ENCODE peak calls at places on chromosomes 11 and 22, in ten cellular contexts. P, M, E, A, L, V, D, C, Q and G are unnamed samples.

GRCh38 chr11:8019671-8020597 is 32.8 kb downstream of the EIF3F start:
- DNase-seq in P (peak; percentile 50), M (no peak), E (no peak), A (no peak), L (peak; percentile 74), V (peak; percentile 19), D (no peak), C (peak; percentile 20), Q (peak; percentile 2), G (no peak)

GRCh38 chr11:2689551-2690260 is 10.1 kb downstream of the KCNQ1OT1 start:
- DNase-seq in P (peak; percentile 25), M (no peak), E (no peak), A (no peak), L (no peak), V (no peak), D (no peak), C (no peak), Q (no peak), G (no peak)

GRCh38 chr11:129930306-129930705 is 34.9 kb upstream of the NFRKB start:
- DNase-seq in P (no peak), M (no peak), E (no peak), A (no peak), L (no peak), V (peak; percentile 79), D (no peak), C (no peak), Q (no peak), G (no peak)

GRCh38 chr11:61693897-61694840 is 14.0 kb downstream of the DAGLA start:
- DNase-seq in P (no peak), M (peak; percentile 64), E (no peak), A (peak; percentile 90), L (no peak), V (no peak), D (no peak), C (no peak), Q (no peak), G (no peak)

GRCh38 chr11:61534025-61534900 is 25.7 kb downstream of the LRRC10B start:
- DNase-seq in P (no peak), M (no peak), E (no peak), A (no peak), L (no peak), V (peak; percentile 68), D (no peak), C (no peak), Q (no peak), G (no peak)

GRCh38 chr11:7246179-7246578 is 5.5 kb upstream of the SYT9 start:
- DNase-seq in P (no peak), M (no peak), E (no peak), A (no peak), L (no peak), V (no peak), D (no peak), C (no peak), Q (no peak), G (no peak)

GRCh38 chr11:117885777-117886176 is 9.3 kb upstream of the FXYD6 start:
- DNase-seq in P (no peak), M (no peak), E (no peak), A (no peak), L (no peak), V (no peak), D (no peak), C (no peak), Q (no peak), G (no peak)

GRCh38 chr22:39814899-39815298 is 78.7 kb downstream of the ENTHD1 start:
- DNase-seq in P (no peak), M (no peak), E (no peak), A (no peak), L (no peak), V (no peak), D (no peak), C (no peak), Q (no peak), G (no peak)

GRCh38 chr22:48037618-48038017 is 1275.2 kb downstream of the TBC1D22A start:
- DNase-seq in P (no peak), M (no peak), E (no peak), A (no peak), L (no peak), V (no peak), D (no peak), C (no peak), Q (no peak), G (no peak)

GRCh38 chr11:6328321-6328720 is 8.0 kb upstream of the CAVIN3 start:
- DNase-seq in P (no peak), M (no peak), E (no peak), A (no peak), L (no peak), V (no peak), D (no peak), C (no peak), Q (no peak), G (no peak)

GRCh38 chr11:762421-763072 is 14.7 kb downstream of the GATD1 start:
- DNase-seq in P (peak; percentile 43), M (no peak), E (no peak), A (peak; percentile 85), L (peak; percentile 41), V (peak; percentile 80), D (no peak), C (no peak), Q (no peak), G (no peak)

GRCh38 chr11:67572747-67573419 is 10.7 kb upstream of the GSTP1 start:
- DNase-seq in P (no peak), M (peak; percentile 22), E (no peak), A (peak; percentile 14), L (no peak), V (peak; percentile 73), D (no peak), C (peak; percentile 59), Q (no peak), G (no peak)

GRCh38 chr11:70729949-70730348 is 331.6 kb downstream of the CTTN start:
- DNase-seq in P (no peak), M (no peak), E (no peak), A (no peak), L (no peak), V (no peak), D (no peak), C (no peak), Q (no peak), G (no peak)

GRCh38 chr11:116913000-116913399 is 75.6 kb upstream of the APOA1 start:
- DNase-seq in P (no peak), M (no peak), E (no peak), A (no peak), L (no peak), V (no peak), D (no peak), C (no peak), Q (no peak), G (no peak)

GRCh38 chr11:74949748-74950127 is 672 bp downstream of the SPCS2 start:
- DNase-seq in P (peak; percentile 19), M (no peak), E (no peak), A (no peak), L (no peak), V (no peak), D (no peak), C (no peak), Q (no peak), G (no peak)

GRCh38 chr11:65803797-65804492 is 17.1 kb downstream of the OVOL1 start:
- DNase-seq in P (no peak), M (no peak), E (no peak), A (no peak), L (peak; percentile 6), V (no peak), D (no peak), C (no peak), Q (no peak), G (no peak)

GRCh38 chr22:48031589-48031988 is 1269.1 kb downstream of the TBC1D22A start:
- DNase-seq in P (no peak), M (no peak), E (no peak), A (no peak), L (no peak), V (no peak), D (no peak), C (no peak), Q (no peak), G (no peak)

GRCh38 chr11:88405853-88406252 is 68.3 kb upstream of the CTSC start:
- DNase-seq in P (no peak), M (no peak), E (no peak), A (no peak), L (no peak), V (no peak), D (no peak), C (no peak), Q (no peak), G (no peak)

GRCh38 chr11:7538466-7539454 is 25.0 kb downstream of the PPFIBP2 start:
- DNase-seq in P (no peak), M (no peak), E (no peak), A (no peak), L (no peak), V (no peak), D (no peak), C (no peak), Q (no peak), G (no peak)

GRCh38 chr11:94193288-94193687 is 64.6 kb downstream of the PANX1 start:
- DNase-seq in P (no peak), M (no peak), E (no peak), A (no peak), L (no peak), V (no peak), D (no peak), C (no peak), Q (no peak), G (no peak)

GRCh38 chr11:2811206-2812091 is 74.1 kb downstream of the CDKN1C start:
- DNase-seq in P (no peak), M (no peak), E (no peak), A (no peak), L (no peak), V (no peak), D (no peak), C (no peak), Q (no peak), G (no peak)

GRCh38 chr11:21976210-21976609 is 216.7 kb upstream of the ANO5 start:
- DNase-seq in P (no peak), M (no peak), E (no peak), A (no peak), L (no peak), V (no peak), D (no peak), C (no peak), Q (no peak), G (no peak)

GRCh38 chr22:49617866-49618688 is 209.6 kb downstream of the BRD1 start:
- DNase-seq in P (no peak), M (no peak), E (no peak), A (no peak), L (no peak), V (no peak), D (no peak), C (no peak), Q (no peak), G (no peak)

GRCh38 chr22:32080904-32081303 is 37.8 kb downstream of the SLC5A1 start:
- DNase-seq in P (peak; percentile 46), M (peak; percentile 19), E (peak; percentile 15), A (peak; percentile 42), L (peak; percentile 28), V (peak; percentile 27), D (no peak), C (peak; percentile 51), Q (no peak), G (peak; percentile 37)

GRCh38 chr11:19345848-19346681 is 105.3 kb upstream of the E2F8 start:
- DNase-seq in P (peak; percentile 41), M (no peak), E (no peak), A (no peak), L (peak; percentile 27), V (peak; percentile 5), D (no peak), C (no peak), Q (no peak), G (no peak)

GRCh38 chr11:31788066-31788465 is 23.1 kb downstream of the PAX6 start:
- DNase-seq in P (no peak), M (no peak), E (no peak), A (no peak), L (no peak), V (peak; percentile 44), D (no peak), C (no peak), Q (no peak), G (no peak)

GRCh38 chr11:47143322-47143721 is 33.4 kb downstream of the ARFGAP2 start:
- DNase-seq in P (no peak), M (no peak), E (no peak), A (no peak), L (no peak), V (no peak), D (no peak), C (no peak), Q (no peak), G (no peak)

GRCh38 chr22:35540600-35541253 is at the start of gene RASD2:
- DNase-seq in P (no peak), M (no peak), E (peak; percentile 63), A (peak; percentile 37), L (no peak), V (peak; percentile 43), D (no peak), C (peak; percentile 36), Q (no peak), G (no peak)